ENCODE peak calls at places on chromosome 4, in eight cellular contexts. J is A549, B is endothelial cell, N is AG09309, T is mucosa of descending colon, G is stomach, R is mesothelial cell of epicardium, H is thoracic aorta. O is an unnamed sample.
A peak's percentile ranks its signal among the peaks of the same experiment; 100 is the strongest.

GRCh38 chr4:91958651-91959050 is 345.1 kb upstream of the GRID2 start:
- DNase-seq in J (no peak), B (no peak), N (no peak), T (no peak), G (no peak), R (no peak), H (no peak), O (no peak)

GRCh38 chr4:94695389-94695788 is 62.4 kb upstream of the BMPR1B start:
- DNase-seq in J (no peak), B (no peak), N (no peak), T (no peak), G (no peak), R (no peak), H (no peak), O (no peak)

GRCh38 chr4:112327950-112328349 is 30.8 kb downstream of the ALPK1 start:
- DNase-seq in J (no peak), B (no peak), N (no peak), T (no peak), G (no peak), R (no peak), H (no peak), O (peak; percentile 63)

GRCh38 chr4:89305712-89306437 is 1.7 kb downstream of the GPRIN3 start:
- DNase-seq in J (no peak), B (no peak), N (no peak), T (no peak), G (no peak), R (no peak), H (no peak), O (peak; percentile 62)

GRCh38 chr4:25608644-25609043 is 47.0 kb upstream of the SLC34A2 start:
- DNase-seq in J (no peak), B (no peak), N (no peak), T (no peak), G (no peak), R (no peak), H (no peak), O (peak; percentile 23)

GRCh38 chr4:17173300-17173699 is 274.9 kb upstream of the LDB2 start:
- DNase-seq in J (no peak), B (peak; percentile 16), N (no peak), T (no peak), G (no peak), R (no peak), H (no peak), O (no peak)

GRCh38 chr4:4457803-4458550 is 71.1 kb downstream of the NSG1 start:
- DNase-seq in J (no peak), B (no peak), N (no peak), T (no peak), G (no peak), R (no peak), H (no peak), O (peak; percentile 25)

GRCh38 chr4:13783800-13784411 is 156.4 kb upstream of the BOD1L1 start:
- DNase-seq in J (no peak), B (no peak), N (no peak), T (no peak), G (no peak), R (no peak), H (no peak), O (peak; percentile 65)

GRCh38 chr4:108395786-108396185 is 224.6 kb upstream of the RPL34 start:
- DNase-seq in J (no peak), B (no peak), N (no peak), T (no peak), G (no peak), R (no peak), H (no peak), O (no peak)

GRCh38 chr4:86815653-86816052 is 33.5 kb downstream of the SLC10A6 start:
- DNase-seq in J (no peak), B (no peak), N (no peak), T (no peak), G (no peak), R (no peak), H (no peak), O (no peak)

GRCh38 chr4:86809809-86810208 is 39.4 kb downstream of the SLC10A6 start:
- DNase-seq in J (no peak), B (no peak), N (no peak), T (no peak), G (no peak), R (no peak), H (no peak), O (no peak)

GRCh38 chr4:86816463-86817107 is 32.6 kb downstream of the SLC10A6 start:
- DNase-seq in J (no peak), B (no peak), N (peak; percentile 63), T (no peak), G (no peak), R (no peak), H (no peak), O (no peak)

DNA sequence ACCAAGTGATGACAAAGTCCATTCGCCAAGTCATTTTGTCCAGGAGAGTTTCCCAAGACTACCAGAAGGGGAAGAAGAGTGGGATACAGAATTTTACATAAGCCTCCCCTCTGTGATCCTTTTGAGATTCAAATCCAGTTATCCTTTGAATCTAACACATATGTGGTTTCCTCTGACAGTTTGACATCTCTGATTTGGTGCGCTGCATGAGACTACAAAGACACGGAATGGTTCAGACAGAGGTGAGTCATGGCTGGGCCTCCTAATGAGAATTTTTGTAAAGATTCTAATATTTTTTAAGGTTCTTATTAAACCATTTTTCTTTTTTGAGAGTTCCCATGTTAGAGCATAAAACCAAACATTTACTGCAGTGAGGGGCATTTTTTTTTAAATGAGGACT is 38.3 kb downstream of the SLC10A6 start:
- DNase-seq in J (no peak), B (no peak), N (no peak), T (no peak), G (no peak), R (no peak), H (no peak), O (no peak)
- TF ChIP-seq CTCF in J (no peak), B (no peak), N (no peak), T (no peak), G (no peak), R (no peak), H (no peak), O (no peak)

DNA sequence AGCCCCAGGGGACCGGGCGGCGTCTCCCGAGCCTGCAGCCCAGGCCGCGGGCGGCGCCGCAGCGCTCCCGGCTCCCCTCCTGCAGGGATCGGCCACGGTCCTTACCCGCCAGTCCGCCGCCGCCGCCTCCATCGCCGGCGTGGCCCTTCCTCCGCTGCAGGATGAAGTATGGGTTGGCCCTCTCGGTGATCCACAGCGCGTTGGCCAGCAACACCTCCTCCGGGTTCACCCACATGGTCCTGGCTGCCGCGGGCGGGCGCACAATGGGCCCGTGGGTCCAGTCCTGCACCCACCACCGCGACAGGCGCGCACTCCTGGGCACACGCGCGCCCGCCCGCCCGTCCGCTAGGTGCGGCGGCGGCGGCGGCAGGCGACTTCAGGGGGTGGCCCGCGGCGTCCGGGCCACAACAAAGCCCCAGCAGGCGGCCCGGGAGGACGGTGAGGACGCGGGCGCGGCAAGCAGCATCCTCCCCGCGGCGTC is 334 bp downstream of the TBC1D9 start:
- DNase-seq in J (peak; percentile 28), B (peak; percentile 64), N (no peak), T (peak; percentile 74), G (peak; percentile 63), R (peak; percentile 32), H (no peak), O (no peak)
- TF ChIP-seq CTCF in J (no peak), B (no peak), N (no peak), T (no peak), G (no peak), R (no peak), H (no peak), O (no peak)

DNA sequence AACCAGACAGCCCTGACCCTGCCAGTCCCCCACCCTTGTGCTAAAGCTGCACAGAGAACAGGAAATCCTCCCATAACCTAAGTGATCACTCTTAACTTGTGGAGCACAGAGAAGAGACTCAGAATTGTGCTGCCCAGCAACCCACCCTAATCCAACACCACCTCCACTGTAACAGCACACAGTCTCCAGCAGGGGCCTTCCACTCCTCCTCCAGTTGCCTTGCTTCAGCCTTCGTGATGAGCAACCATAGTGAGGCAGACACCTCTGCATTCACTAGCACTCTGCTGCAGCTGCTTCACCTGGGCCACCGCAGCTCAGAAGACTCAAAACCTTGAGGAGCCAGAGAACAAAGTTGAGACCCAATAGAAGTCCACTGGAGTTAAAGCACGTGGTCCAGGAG is 7.9 kb upstream of the UGT2B4 start:
- DNase-seq in J (no peak), B (no peak), N (no peak), T (no peak), G (no peak), R (no peak), H (no peak), O (no peak)
- TF ChIP-seq CTCF in J (no peak), B (no peak), N (no peak), T (no peak), G (no peak), R (no peak), H (no peak), O (no peak)

DNA sequence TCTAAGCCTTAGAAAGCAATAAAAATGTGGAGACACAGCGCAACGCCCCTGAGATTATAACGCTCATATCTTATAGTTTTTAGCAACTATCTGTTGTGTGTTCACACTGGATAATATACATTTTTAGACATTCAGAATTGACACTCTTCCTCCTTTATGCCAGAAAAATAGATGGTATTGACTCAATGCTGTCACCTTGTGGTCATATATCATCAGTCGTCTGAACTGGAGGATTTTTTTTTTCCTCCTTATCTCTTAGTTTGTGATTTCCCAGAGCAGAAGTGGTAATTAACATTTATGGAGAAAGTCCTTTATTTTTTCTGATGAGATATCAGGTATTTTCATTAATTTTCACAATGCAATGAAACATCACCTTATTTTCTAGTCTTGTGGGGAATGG is 759.6 kb downstream of the RAB28 start:
- DNase-seq in J (peak; percentile 2), B (no peak), N (no peak), T (no peak), G (no peak), R (no peak), H (no peak), O (peak; percentile 11)
- TF ChIP-seq CTCF in J (peak; percentile 39), B (peak; percentile 79), N (peak; percentile 29), T (peak; percentile 16), G (no peak), R (peak; percentile 43), H (peak; percentile 18), O (peak; percentile 38)

GRCh38 chr4:173380987-173381386 is 10.2 kb downstream of the SAP30 start:
- DNase-seq in J (no peak), B (no peak), N (no peak), T (no peak), G (no peak), R (no peak), H (no peak), O (no peak)
- TF ChIP-seq CTCF in J (no peak), B (no peak), N (no peak), T (no peak), G (no peak), R (no peak), H (no peak), O (no peak)

DNA sequence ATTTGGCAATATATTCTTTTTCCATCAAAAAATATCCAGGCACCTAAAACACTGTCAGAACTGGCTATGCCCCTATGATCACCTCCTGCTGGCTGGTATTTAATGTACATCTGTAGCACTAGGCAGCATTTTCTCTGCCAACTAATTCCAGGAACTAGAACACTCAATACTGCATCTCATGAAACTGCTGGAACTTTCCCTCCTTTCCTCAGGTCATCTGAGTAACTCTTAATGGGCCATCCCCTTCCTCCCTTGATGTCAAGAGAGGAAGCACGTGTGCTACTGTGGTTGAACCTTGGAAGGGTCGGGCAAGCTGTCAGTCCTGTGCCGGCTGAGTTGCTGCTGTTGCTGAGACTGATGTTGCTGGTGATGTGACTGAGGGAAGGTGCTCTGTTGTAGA is 39.4 kb downstream of the TMEM165 start:
- DNase-seq in J (no peak), B (peak; percentile 29), N (no peak), T (no peak), G (no peak), R (no peak), H (no peak), O (peak; percentile 28)
- TF ChIP-seq CTCF in J (no peak), B (peak; percentile 44), N (peak; percentile 45), T (no peak), G (no peak), R (no peak), H (peak; percentile 22), O (peak; percentile 38)

O was measured in bronchial epithelial cell.